ENCODE peak calls at places on chromosomes 7 and 10, in seven cellular contexts. X is right lobe of liver, N is ovary, M is Peyer's patch, L is transverse colon, T is A549, Z is stomach. D is an unnamed sample.

GRCh38 chr10:132674311-132674710 is 111.6 kb downstream of the NKX6-2 start:
- DNase-seq in X (peak), N (no peak), Z (no peak), L (no peak), T (no peak), M (no peak), D (no peak)

GRCh38 chr7:158160199-158160598 is 427.4 kb downstream of the PTPRN2 start:
- DNase-seq in Z (no peak), M (no peak), T (no peak), N (no peak), L (no peak), X (no peak), D (no peak)

GRCh38 chr10:133241501-133242205 is 4.0 kb downstream of the VENTX start:
- DNase-seq in L (no peak), Z (no peak), N (no peak), X (no peak), T (no peak), M (peak), D (no peak)

GRCh38 chr7:46524350-46524749 is 603.3 kb upstream of the IGFBP3 start:
- DNase-seq in N (no peak), Z (no peak), M (no peak), L (no peak), X (no peak), T (no peak), D (no peak)

GRCh38 chr10:49417311-49418052 is 21.6 kb upstream of the DRGX start:
- DNase-seq in X (no peak), M (no peak), N (no peak), L (no peak), Z (no peak), T (no peak), D (no peak)

GRCh38 chr10:95467162-95467599 is 94.0 kb downstream of the SORBS1 start:
- DNase-seq in N (peak), X (no peak), T (no peak), Z (peak), M (no peak), L (peak), D (no peak)

GRCh38 chr10:28294809-28295208 is 8.1 kb downstream of the MPP7 start:
- DNase-seq in L (no peak), T (no peak), X (no peak), N (no peak), M (no peak), Z (no peak), D (no peak)

GRCh38 chr7:84200859-84201258 is 6.3 kb upstream of the SEMA3A start:
- DNase-seq in X (no peak), M (no peak), Z (no peak), T (no peak), N (no peak), L (no peak), D (no peak)

GRCh38 chr7:44064791-44065430 is 456 bp downstream of the PGAM2 start:
- DNase-seq in X (no peak), M (no peak), Z (no peak), L (peak), T (no peak), N (no peak), D (no peak)

GRCh38 chr10:101687088-101687487 is 7.9 kb downstream of the FBXW4 start:
- DNase-seq in N (no peak), X (no peak), L (no peak), T (no peak), Z (no peak), M (no peak), D (no peak)

GRCh38 chr7:105389090-105389650 is 449 bp upstream of the SRPK2 start:
- DNase-seq in Z (peak), N (peak), X (peak), T (peak), L (peak), M (peak), D (peak)

GRCh38 chr7:18940577-18941134 is 176.8 kb downstream of the TWIST1 start:
- DNase-seq in Z (no peak), T (no peak), N (no peak), X (no peak), M (no peak), L (no peak), D (no peak)

GRCh38 chr7:33395340-33395739 is 266.0 kb downstream of the BBS9 start:
- DNase-seq in L (no peak), X (no peak), T (no peak), Z (no peak), N (no peak), M (no peak), D (no peak)

GRCh38 chr7:151598045-151598444 is 78.3 kb upstream of the RHEB start:
- DNase-seq in X (no peak), T (no peak), N (no peak), L (no peak), M (no peak), Z (no peak), D (peak)

GRCh38 chr10:8302565-8302964 is 248.1 kb downstream of the GATA3 start:
- DNase-seq in Z (no peak), X (no peak), M (no peak), T (no peak), N (no peak), L (no peak), D (no peak)

GRCh38 chr7:71735961-71736556 is 604.1 kb downstream of the GALNT17 start:
- DNase-seq in L (peak), N (peak), Z (peak), T (peak), X (peak), M (peak), D (peak)

GRCh38 chr7:27129729-27130539 is 623 bp downstream of the HOXA4 start:
- DNase-seq in X (no peak), T (no peak), L (peak), M (peak), Z (no peak), N (no peak), D (peak)

GRCh38 chr10:69265521-69265920 is 12.8 kb upstream of the HK1 start:
- DNase-seq in N (no peak), M (no peak), X (no peak), T (no peak), Z (no peak), L (peak), D (no peak)

GRCh38 chr7:23893172-23893941 is 183.3 kb downstream of the STK31 start:
- DNase-seq in M (no peak), L (no peak), N (no peak), Z (no peak), T (no peak), X (no peak), D (no peak)

GRCh38 chr7:155230169-155230593 is 67.5 kb upstream of the INSIG1 start:
- DNase-seq in T (peak), L (no peak), X (no peak), M (no peak), Z (no peak), N (no peak), D (peak)

GRCh38 chr7:134908289-134908688 is 78.0 kb upstream of the AGBL3 start:
- DNase-seq in N (no peak), T (no peak), L (no peak), Z (no peak), X (no peak), M (no peak), D (no peak)

GRCh38 chr7:98761225-98761624 is 108.6 kb downstream of the TMEM130 start:
- DNase-seq in M (no peak), N (no peak), L (no peak), X (no peak), Z (no peak), T (no peak), D (no peak)

GRCh38 chr7:98758157-98758556 is 111.7 kb downstream of the TMEM130 start:
- DNase-seq in M (no peak), L (no peak), T (no peak), N (no peak), Z (no peak), X (no peak), D (no peak)

GRCh38 chr7:98762620-98763019 is 107.2 kb downstream of the TMEM130 start:
- DNase-seq in N (no peak), Z (no peak), X (no peak), T (no peak), L (no peak), M (no peak), D (no peak)

GRCh38 chr7:98764946-98765345 is 104.9 kb downstream of the TMEM130 start:
- DNase-seq in X (no peak), T (no peak), Z (no peak), L (no peak), N (no peak), M (no peak), D (no peak)

DNA sequence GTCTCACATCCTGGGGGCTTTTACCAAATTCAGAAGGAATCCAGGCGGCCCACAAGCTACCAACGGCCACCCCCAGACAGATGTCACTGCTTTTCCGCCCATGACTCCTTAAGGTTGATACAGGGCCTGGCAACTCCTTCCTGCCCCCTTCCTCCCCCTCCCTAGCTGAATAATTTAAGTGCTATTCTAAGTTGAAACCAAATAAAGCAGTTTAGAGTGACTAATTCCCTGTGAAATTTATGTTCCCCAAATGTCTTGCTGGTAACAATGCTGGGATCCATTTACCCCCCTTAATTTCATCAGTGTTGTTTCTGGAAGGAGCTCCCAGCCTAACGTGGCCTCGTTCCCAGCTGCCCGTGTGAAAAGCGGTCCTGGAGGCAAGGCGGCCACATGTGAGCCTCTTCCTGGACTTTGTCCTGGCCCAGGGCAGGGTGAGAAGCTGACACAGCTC is 109.6 kb downstream of the TMEM130 start:
- DNase-seq in T (no peak), N (no peak), L (no peak), Z (no peak), X (no peak), M (no peak), D (no peak)
- TF ChIP-seq POLR2A in T (no peak), N (no peak), L (no peak), Z (no peak), X (no peak), M (no peak), D (no peak)

GRCh38 chr10:24723788-24724380 is at the start of gene ARHGAP21:
- DNase-seq in Z (peak), L (peak), M (peak), T (peak), X (peak), N (peak), D (no peak)
- TF ChIP-seq POLR2A in Z (no peak), L (no peak), M (peak), T (no peak), X (peak), N (peak), D (peak)

GRCh38 chr10:31926765-31927596 is 1.6 kb downstream of the ARHGAP12 start:
- DNase-seq in M (no peak), Z (no peak), L (no peak), X (no peak), N (no peak), T (no peak), D (no peak)

GRCh38 chr10:31928531-31929259 is at the start of gene ARHGAP12:
- DNase-seq in N (peak), T (peak), M (peak), X (peak), Z (peak), L (peak), D (no peak)

GRCh38 chr10:31929986-31930675 is 1.5 kb upstream of the ARHGAP12 start:
- DNase-seq in N (no peak), X (no peak), Z (no peak), L (no peak), M (peak), T (no peak), D (no peak)

GRCh38 chr10:31927597-31928530 is 767 bp downstream of the ARHGAP12 start:
- DNase-seq in T (peak), N (peak), Z (peak), M (peak), X (peak), L (peak), D (no peak)

DNA sequence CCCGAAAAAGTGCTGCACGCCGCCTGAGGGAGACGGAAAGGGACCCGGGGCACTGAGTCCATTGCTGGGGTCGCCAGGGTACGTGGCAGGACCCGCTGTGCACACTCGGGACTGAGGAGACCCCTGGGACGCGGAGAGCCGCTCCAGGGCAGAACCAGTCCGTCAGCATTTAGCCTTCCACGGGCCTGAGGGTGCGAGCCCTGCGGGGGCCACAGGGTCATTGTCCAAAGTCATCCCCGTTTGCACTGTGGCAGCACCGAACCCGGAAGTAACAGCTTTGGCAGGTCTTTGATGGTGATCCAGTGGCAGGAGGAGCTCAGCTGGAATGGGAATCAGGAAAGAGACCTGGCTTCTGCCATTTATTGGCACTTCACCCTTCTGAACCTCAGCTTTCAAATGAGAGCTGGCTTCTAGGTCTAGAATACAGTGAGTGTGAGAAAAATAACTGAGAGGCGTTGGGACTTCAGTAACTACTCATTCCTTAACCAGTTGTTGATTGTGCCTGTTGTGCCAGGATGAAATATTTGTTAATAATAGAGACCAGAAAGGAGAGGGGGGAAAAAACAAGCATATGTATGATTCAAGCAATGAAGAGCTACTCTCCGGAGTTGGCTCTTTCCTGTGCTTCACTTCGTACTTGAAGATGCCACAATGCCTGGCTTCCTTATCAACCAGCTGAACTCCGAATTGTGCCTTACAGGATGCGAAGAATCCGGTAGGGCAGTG is 792 bp upstream of the ARHGAP12 start:
- DNase-seq in X (peak), Z (peak), M (peak), T (peak), N (peak), L (peak), D (no peak)
- TF ChIP-seq POLR2A in X (peak), Z (no peak), M (peak), T (peak), N (no peak), L (no peak), D (no peak)

GRCh38 chr7:100538654-100539435 is at the start of gene AGFG2:
- DNase-seq in T (peak), Z (peak), L (peak), X (peak), N (peak), M (peak), D (peak)
- TF ChIP-seq POLR2A in T (peak), Z (no peak), L (peak), X (peak), N (peak), M (peak), D (peak)

D was measured in H54.